ENCODE peak calls at places on chromosome 21, in four cellular contexts. Q, H, O and V are unnamed samples.

GRCh38 chr21:27649323-27649722 is 682.4 kb upstream of the ADAMTS5 start:
- DNase-seq in Q (no peak), H (no peak), O (no peak), V (no peak)

GRCh38 chr21:14457762-14458161 is 74.8 kb upstream of the HSPA13 start:
- DNase-seq in Q (no peak), H (no peak), O (no peak), V (no peak)

GRCh38 chr21:18069875-18070274 is 174.8 kb upstream of the CHODL start:
- DNase-seq in Q (no peak), H (no peak), O (no peak), V (no peak)

GRCh38 chr21:21232320-21232719 is 234.1 kb downstream of the NCAM2 start:
- DNase-seq in Q (peak; percentile 3), H (no peak), O (no peak), V (no peak)

GRCh38 chr21:46017695-46018094 is 36.1 kb downstream of the COL6A1 start:
- DNase-seq in Q (no peak), H (no peak), O (no peak), V (no peak)

GRCh38 chr21:33360281-33360680 is 35.5 kb downstream of the IFNAR1 start:
- DNase-seq in Q (peak; percentile 14), H (no peak), O (no peak), V (no peak)

GRCh38 chr21:38925923-38926322 is 120.2 kb downstream of the ETS2 start:
- DNase-seq in Q (no peak), H (no peak), O (peak; percentile 72), V (peak; percentile 75)

GRCh38 chr21:39120876-39121599 is 62.2 kb downstream of the PSMG1 start:
- DNase-seq in Q (no peak), H (no peak), O (no peak), V (no peak)

GRCh38 chr21:43025636-43026180 is 49.9 kb downstream of the CBS start:
- DNase-seq in Q (peak; percentile 61), H (no peak), O (no peak), V (no peak)

GRCh38 chr21:23401278-23401677 is 2206.0 kb downstream of the MRPL39 start:
- DNase-seq in Q (no peak), H (no peak), O (no peak), V (no peak)

GRCh38 chr21:46245213-46245915 is 16.8 kb upstream of the LSS start:
- DNase-seq in Q (no peak), H (no peak), O (no peak), V (no peak)

GRCh38 chr21:38625000-38625399 is 126.7 kb upstream of the ERG start:
- DNase-seq in Q (no peak), H (no peak), O (no peak), V (no peak)

GRCh38 chr21:44090332-44090731 is 16.9 kb upstream of the PWP2 start:
- DNase-seq in Q (no peak), H (no peak), O (no peak), V (no peak)

GRCh38 chr21:26140185-26140584 is 30.4 kb downstream of the APP start:
- DNase-seq in Q (no peak), H (peak; percentile 90), O (peak; percentile 60), V (no peak)

GRCh38 chr21:46001821-46002681 is 20.5 kb downstream of the COL6A1 start:
- DNase-seq in Q (no peak), H (no peak), O (no peak), V (peak; percentile 56)

GRCh38 chr21:38960251-38960650 is 154.5 kb downstream of the ETS2 start:
- DNase-seq in Q (no peak), H (no peak), O (no peak), V (no peak)

GRCh38 chr21:46347791-46348381 is 23.9 kb downstream of the PCNT start:
- DNase-seq in Q (no peak), H (no peak), O (no peak), V (no peak)

GRCh38 chr21:38766987-38767722 is 38.6 kb upstream of the ETS2 start:
- DNase-seq in Q (no peak), H (no peak), O (no peak), V (no peak)

GRCh38 chr21:43611598-43612369 is 47.5 kb downstream of the HSF2BP start:
- DNase-seq in Q (peak; percentile 69), H (peak; percentile 59), O (peak; percentile 71), V (peak; percentile 81)

GRCh38 chr21:26835027-26835713 is 10.0 kb downstream of the ADAMTS1 start:
- DNase-seq in Q (no peak), H (no peak), O (no peak), V (peak; percentile 72)

GRCh38 chr21:39842741-39843146 is 24.5 kb upstream of the PCP4 start:
- DNase-seq in Q (no peak), H (no peak), O (no peak), V (no peak)

GRCh38 chr21:43359081-43359822 is 67.7 kb downstream of the SIK1 start:
- DNase-seq in Q (peak; percentile 27), H (no peak), O (no peak), V (no peak)

GRCh38 chr21:46661211-46661625 is 25.7 kb downstream of the PRMT2 start:
- DNase-seq in Q (peak; percentile 67), H (no peak), O (no peak), V (peak; percentile 71)

GRCh38 chr21:43916691-43917514 is 51.9 kb downstream of the AGPAT3 start:
- DNase-seq in Q (peak; percentile 3), H (no peak), O (no peak), V (no peak)

GRCh38 chr21:28148400-28149064 is 844.1 kb downstream of the LTN1 start:
- DNase-seq in Q (peak; percentile 30), H (no peak), O (no peak), V (no peak)

GRCh38 chr21:39451332-39452206 is at the start of gene SH3BGR:
- DNase-seq in Q (peak; percentile 90), H (no peak), O (peak; percentile 66), V (no peak)

GRCh38 chr21:42566524-42567180 is 53.0 kb downstream of the SLC37A1 start:
- DNase-seq in Q (peak; percentile 3), H (no peak), O (peak; percentile 16), V (no peak)

GRCh38 chr21:46254208-46254975 is 25.8 kb upstream of the LSS start:
- DNase-seq in Q (no peak), H (no peak), O (no peak), V (no peak)

GRCh38 chr21:26449161-26449560 is 123.9 kb downstream of the CYYR1 start:
- DNase-seq in Q (no peak), H (no peak), O (no peak), V (no peak)

GRCh38 chr21:33655591-33656221 is 13.4 kb downstream of the ITSN1 start:
- DNase-seq in Q (peak; percentile 15), H (peak; percentile 96), O (no peak), V (no peak)

GRCh38 chr21:45926281-45926680 is 55.3 kb upstream of the COL6A1 start:
- DNase-seq in Q (no peak), H (no peak), O (no peak), V (no peak)

GRCh38 chr21:33789697-33790096 is 125.9 kb downstream of the ATP5PO start:
- DNase-seq in Q (no peak), H (no peak), O (no peak), V (no peak)

GRCh38 chr21:34037446-34037845 is 35.9 kb upstream of the MRPS6 start:
- DNase-seq in Q (no peak), H (no peak), O (no peak), V (no peak)

GRCh38 chr21:42316891-42317290 is 1.7 kb upstream of the TFF3 start:
- DNase-seq in Q (no peak), H (no peak), O (no peak), V (no peak)

GRCh38 chr21:20783611-20784010 is 214.6 kb upstream of the NCAM2 start:
- DNase-seq in Q (no peak), H (no peak), O (no peak), V (no peak)

GRCh38 chr21:38490411-38491020 is 7.8 kb downstream of the ERG start:
- DNase-seq in Q (no peak), H (no peak), O (no peak), V (no peak)

GRCh38 chr21:18411565-18411964 is 8.0 kb upstream of the TMPRSS15 start:
- DNase-seq in Q (no peak), H (no peak), O (no peak), V (no peak)

DNA sequence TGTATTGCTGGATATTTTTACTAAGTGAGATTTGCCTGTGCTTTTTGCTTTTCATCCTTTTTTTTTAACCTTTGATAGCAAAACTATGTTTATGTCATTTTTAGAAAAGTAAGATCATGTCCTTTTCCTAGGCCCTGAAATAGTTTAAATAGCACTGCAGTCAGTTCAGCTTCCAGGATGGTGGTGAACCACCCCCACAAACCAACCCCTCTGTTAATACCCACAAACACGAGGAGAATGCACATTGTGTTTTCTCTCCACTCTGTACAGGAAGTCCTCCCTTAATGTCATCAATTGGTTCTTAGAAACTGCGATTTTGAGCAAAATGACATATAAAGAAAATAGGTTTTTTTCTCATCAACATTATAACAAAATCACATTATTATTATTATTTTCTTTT is 117.7 kb upstream of the DSCAM start:
- DNase-seq in Q (no peak), H (no peak), O (no peak), V (no peak)
- H3K4me3 ChIP-seq in Q (no peak overlapping the region), H (no peak overlapping the region), O (no peak overlapping the region), V (no peak overlapping the region)

GRCh38 chr21:31593161-31593560 is 66.3 kb upstream of the SOD1 start:
- DNase-seq in Q (no peak), H (no peak), O (no peak), V (no peak)
- H3K27ac ChIP-seq in Q (no peak overlapping the region), H (no peak overlapping the region), O (no peak overlapping the region), V (no peak overlapping the region)

DNA sequence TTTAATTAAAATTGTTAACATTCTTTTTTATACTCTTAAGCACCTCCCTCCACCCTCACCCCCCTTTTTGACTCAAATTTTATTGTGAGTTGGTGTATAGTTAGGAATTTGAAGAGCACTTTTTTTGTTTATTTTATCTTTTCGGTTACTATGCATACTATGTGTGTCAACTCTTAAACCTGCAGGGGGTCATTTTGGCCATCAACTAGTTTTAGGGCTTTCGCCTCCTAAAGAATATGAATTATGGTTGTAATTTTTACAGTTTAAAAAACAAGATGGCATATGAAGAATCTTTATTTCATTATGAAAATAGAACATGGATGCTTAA is 9.7 kb downstream of the BACH1 start:
- DNase-seq in Q (no peak), H (no peak), O (no peak), V (no peak)
- H3K4me3 ChIP-seq in Q (no peak overlapping the region), H (no peak overlapping the region), O (no peak overlapping the region), V (no peak overlapping the region)

GRCh38 chr21:35204125-35204524 is 155.0 kb upstream of the RUNX1 start:
- DNase-seq in Q (no peak), H (no peak), O (no peak), V (no peak)

GRCh38 chr21:35207322-35207721 is 158.2 kb upstream of the RUNX1 start:
- DNase-seq in Q (no peak), H (no peak), O (no peak), V (peak; percentile 44)

GRCh38 chr21:35204850-35205564 is 155.9 kb upstream of the RUNX1 start:
- DNase-seq in Q (peak; percentile 20), H (no peak), O (peak; percentile 55), V (peak; percentile 91)

GRCh38 chr21:35208117-35208516 is 159.0 kb upstream of the RUNX1 start:
- DNase-seq in Q (no peak), H (no peak), O (peak; percentile 19), V (no peak)

GRCh38 chr21:35206141-35207125 is 157.3 kb upstream of the RUNX1 start:
- DNase-seq in Q (no peak), H (no peak), O (no peak), V (peak; percentile 47)
- H3K27ac ChIP-seq in Q (no peak overlapping the region), H (no peak overlapping the region), O (peak overlapping the region; percentile 60), V (no peak overlapping the region)